ENCODE peak calls at places on chromosomes 1 and 21, in nine cellular contexts. One of them, this sample, is unnamed.

GRCh38 chr1:240027059-240027462 is 64.6 kb upstream of the FMN2 start:
- DNase-seq in stomach: no peak
- DNase-seq in A549: peak
- DNase-seq in tibial nerve: peak
- DNase-seq in ovary: no peak
- DNase-seq in suprapubic skin: no peak
- DNase-seq in transverse colon: peak
- DNase-seq in sigmoid colon: no peak
- DNase-seq in K562: peak
- DNase-seq in this sample: no peak

GRCh38 chr1:56915960-56916359 is 49.9 kb downstream of the C8B start:
- DNase-seq in stomach: peak
- DNase-seq in A549: no peak
- DNase-seq in tibial nerve: no peak
- DNase-seq in ovary: no peak
- DNase-seq in suprapubic skin: no peak
- DNase-seq in transverse colon: no peak
- DNase-seq in sigmoid colon: no peak
- DNase-seq in K562: no peak
- DNase-seq in this sample: no peak

GRCh38 chr1:224565611-224566406 is 50.3 kb upstream of the CNIH3 start:
- DNase-seq in stomach: no peak
- DNase-seq in A549: no peak
- DNase-seq in tibial nerve: no peak
- DNase-seq in ovary: no peak
- DNase-seq in suprapubic skin: no peak
- DNase-seq in transverse colon: no peak
- DNase-seq in sigmoid colon: no peak
- DNase-seq in K562: no peak
- DNase-seq in this sample: no peak

GRCh38 chr1:6268431-6268830 is 7.5 kb upstream of the GPR153 start:
- DNase-seq in stomach: no peak
- DNase-seq in A549: no peak
- DNase-seq in tibial nerve: no peak
- DNase-seq in ovary: no peak
- DNase-seq in suprapubic skin: no peak
- DNase-seq in transverse colon: no peak
- DNase-seq in sigmoid colon: no peak
- DNase-seq in K562: no peak
- DNase-seq in this sample: no peak

GRCh38 chr1:43980255-43981134 is 1.5 kb downstream of the B4GALT2 start:
- DNase-seq in stomach: no peak
- DNase-seq in A549: no peak
- DNase-seq in tibial nerve: no peak
- DNase-seq in ovary: no peak
- DNase-seq in suprapubic skin: no peak
- DNase-seq in transverse colon: no peak
- DNase-seq in sigmoid colon: no peak
- DNase-seq in K562: no peak
- DNase-seq in this sample: no peak

GRCh38 chr1:205144751-205145150 is 23.0 kb upstream of the RBBP5 start:
- DNase-seq in stomach: no peak
- DNase-seq in A549: no peak
- DNase-seq in tibial nerve: no peak
- DNase-seq in ovary: no peak
- DNase-seq in suprapubic skin: no peak
- DNase-seq in transverse colon: no peak
- DNase-seq in sigmoid colon: no peak
- DNase-seq in K562: no peak
- DNase-seq in this sample: no peak

GRCh38 chr21:33843216-33843615 is 72.4 kb downstream of the ATP5PO start:
- DNase-seq in stomach: no peak
- DNase-seq in A549: no peak
- DNase-seq in tibial nerve: peak
- DNase-seq in ovary: no peak
- DNase-seq in suprapubic skin: peak
- DNase-seq in transverse colon: no peak
- DNase-seq in sigmoid colon: no peak
- DNase-seq in K562: no peak
- DNase-seq in this sample: no peak

GRCh38 chr21:39051561-39051949 is 131.7 kb downstream of the PSMG1 start:
- DNase-seq in stomach: no peak
- DNase-seq in A549: no peak
- DNase-seq in tibial nerve: no peak
- DNase-seq in ovary: no peak
- DNase-seq in suprapubic skin: no peak
- DNase-seq in transverse colon: no peak
- DNase-seq in sigmoid colon: no peak
- DNase-seq in K562: no peak
- DNase-seq in this sample: no peak

GRCh38 chr1:234529661-234530237 is 50.8 kb upstream of the TARBP1 start:
- DNase-seq in stomach: no peak
- DNase-seq in A549: no peak
- DNase-seq in tibial nerve: no peak
- DNase-seq in ovary: no peak
- DNase-seq in suprapubic skin: peak
- DNase-seq in transverse colon: no peak
- DNase-seq in sigmoid colon: no peak
- DNase-seq in K562: no peak
- DNase-seq in this sample: no peak

GRCh38 chr1:113940365-113941244 is 11.5 kb downstream of the HIPK1 start:
- DNase-seq in stomach: no peak
- DNase-seq in A549: no peak
- DNase-seq in tibial nerve: no peak
- DNase-seq in ovary: no peak
- DNase-seq in suprapubic skin: no peak
- DNase-seq in transverse colon: peak
- DNase-seq in sigmoid colon: no peak
- DNase-seq in K562: no peak
- DNase-seq in this sample: no peak

GRCh38 chr1:66446261-66447001 is 87.5 kb upstream of the SGIP1 start:
- DNase-seq in stomach: no peak
- DNase-seq in A549: peak
- DNase-seq in tibial nerve: peak
- DNase-seq in ovary: no peak
- DNase-seq in suprapubic skin: no peak
- DNase-seq in transverse colon: no peak
- DNase-seq in sigmoid colon: no peak
- DNase-seq in K562: peak
- DNase-seq in this sample: no peak

GRCh38 chr1:226547754-226548191 is 791 bp upstream of the STUM start:
- DNase-seq in stomach: peak
- DNase-seq in A549: peak
- DNase-seq in tibial nerve: peak
- DNase-seq in ovary: peak
- DNase-seq in suprapubic skin: peak
- DNase-seq in transverse colon: peak
- DNase-seq in sigmoid colon: peak
- DNase-seq in K562: peak
- DNase-seq in this sample: no peak
- TF ChIP-seq POLR2A in stomach: no peak
- TF ChIP-seq POLR2A in A549: no peak
- TF ChIP-seq POLR2A in tibial nerve: no peak
- TF ChIP-seq POLR2A in ovary: no peak
- TF ChIP-seq POLR2A in suprapubic skin: no peak
- TF ChIP-seq POLR2A in transverse colon: no peak
- TF ChIP-seq POLR2A in sigmoid colon: no peak
- TF ChIP-seq POLR2A in K562: no peak
- TF ChIP-seq POLR2A in this sample: no peak

GRCh38 chr1:243917863-243918565 is 68.0 kb upstream of the AKT3 start:
- DNase-seq in stomach: no peak
- DNase-seq in A549: no peak
- DNase-seq in tibial nerve: no peak
- DNase-seq in ovary: no peak
- DNase-seq in suprapubic skin: no peak
- DNase-seq in transverse colon: no peak
- DNase-seq in sigmoid colon: no peak
- DNase-seq in K562: no peak
- DNase-seq in this sample: no peak

GRCh38 chr1:243912347-243912746 is 62.3 kb upstream of the AKT3 start:
- DNase-seq in stomach: no peak
- DNase-seq in A549: no peak
- DNase-seq in tibial nerve: no peak
- DNase-seq in ovary: no peak
- DNase-seq in suprapubic skin: no peak
- DNase-seq in transverse colon: no peak
- DNase-seq in sigmoid colon: no peak
- DNase-seq in K562: no peak
- DNase-seq in this sample: no peak

GRCh38 chr1:243916160-243916559 is 66.1 kb upstream of the AKT3 start:
- DNase-seq in stomach: no peak
- DNase-seq in A549: no peak
- DNase-seq in tibial nerve: no peak
- DNase-seq in ovary: no peak
- DNase-seq in suprapubic skin: no peak
- DNase-seq in transverse colon: no peak
- DNase-seq in sigmoid colon: no peak
- DNase-seq in K562: no peak
- DNase-seq in this sample: no peak

GRCh38 chr1:243921113-243921512 is 71.1 kb upstream of the AKT3 start:
- DNase-seq in stomach: no peak
- DNase-seq in A549: no peak
- DNase-seq in tibial nerve: peak
- DNase-seq in ovary: no peak
- DNase-seq in suprapubic skin: no peak
- DNase-seq in transverse colon: no peak
- DNase-seq in sigmoid colon: no peak
- DNase-seq in K562: no peak
- DNase-seq in this sample: no peak

GRCh38 chr1:243917177-243917862 is 67.3 kb upstream of the AKT3 start:
- DNase-seq in stomach: no peak
- DNase-seq in A549: peak
- DNase-seq in tibial nerve: no peak
- DNase-seq in ovary: peak
- DNase-seq in suprapubic skin: no peak
- DNase-seq in transverse colon: peak
- DNase-seq in sigmoid colon: peak
- DNase-seq in K562: no peak
- DNase-seq in this sample: no peak
- TF ChIP-seq EP300 in stomach: no peak
- TF ChIP-seq EP300 in A549: no peak
- TF ChIP-seq EP300 in tibial nerve: no peak
- TF ChIP-seq EP300 in ovary: no peak
- TF ChIP-seq EP300 in suprapubic skin: no peak
- TF ChIP-seq EP300 in transverse colon: no peak
- TF ChIP-seq EP300 in sigmoid colon: no peak
- TF ChIP-seq EP300 in K562: no peak
- TF ChIP-seq EP300 in this sample: no peak

GRCh38 chr1:51329443-51330325 is 678 bp downstream of the TTC39A start:
- DNase-seq in stomach: peak
- DNase-seq in A549: no peak
- DNase-seq in tibial nerve: no peak
- DNase-seq in ovary: no peak
- DNase-seq in suprapubic skin: no peak
- DNase-seq in transverse colon: peak
- DNase-seq in sigmoid colon: peak
- DNase-seq in K562: no peak
- DNase-seq in this sample: peak
- TF ChIP-seq POLR2A in stomach: no peak
- TF ChIP-seq POLR2A in A549: no peak
- TF ChIP-seq POLR2A in tibial nerve: no peak
- TF ChIP-seq POLR2A in ovary: no peak
- TF ChIP-seq POLR2A in suprapubic skin: no peak
- TF ChIP-seq POLR2A in transverse colon: peak
- TF ChIP-seq POLR2A in sigmoid colon: peak
- TF ChIP-seq POLR2A in K562: no peak
- TF ChIP-seq POLR2A in this sample: no peak

DNA sequence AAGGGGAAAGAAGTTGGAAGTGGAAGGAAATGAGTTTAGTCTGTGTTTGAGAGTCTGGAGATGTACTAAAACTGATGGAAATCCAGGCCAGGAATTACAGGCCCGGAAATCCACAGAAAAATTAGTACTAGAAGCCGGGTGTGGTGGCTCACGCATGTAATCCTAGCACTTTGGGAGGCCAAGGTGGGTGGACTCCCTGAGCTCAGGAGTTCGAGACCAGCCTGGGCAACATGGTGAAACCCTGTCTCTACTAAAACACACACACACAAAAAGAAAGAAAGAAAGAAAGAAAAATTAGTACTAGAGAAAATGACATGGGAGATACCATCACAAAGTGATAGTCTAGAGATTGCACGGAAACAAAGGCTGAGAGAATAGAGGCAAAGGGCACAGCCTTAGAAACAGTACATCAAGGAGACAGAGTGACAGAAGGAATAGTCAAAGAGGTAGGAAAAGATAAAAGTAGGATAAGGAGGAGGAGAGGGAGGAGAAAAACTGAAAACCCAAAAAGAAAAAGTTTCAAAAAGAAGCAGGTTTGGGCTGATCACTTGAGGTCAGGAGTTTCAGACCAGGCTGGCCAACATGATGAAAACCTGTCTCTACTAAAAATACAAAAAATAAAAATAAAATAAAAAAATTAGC is 4.8 kb upstream of the TAF13 start:
- DNase-seq in stomach: no peak
- DNase-seq in A549: no peak
- DNase-seq in tibial nerve: no peak
- DNase-seq in ovary: no peak
- DNase-seq in suprapubic skin: no peak
- DNase-seq in transverse colon: no peak
- DNase-seq in sigmoid colon: no peak
- DNase-seq in K562: no peak
- DNase-seq in this sample: no peak
- TF ChIP-seq EP300 in stomach: no peak
- TF ChIP-seq EP300 in A549: no peak
- TF ChIP-seq EP300 in tibial nerve: no peak
- TF ChIP-seq EP300 in ovary: no peak
- TF ChIP-seq EP300 in suprapubic skin: no peak
- TF ChIP-seq EP300 in transverse colon: no peak
- TF ChIP-seq EP300 in sigmoid colon: no peak
- TF ChIP-seq EP300 in K562: no peak
- TF ChIP-seq EP300 in this sample: no peak

GRCh38 chr1:15153184-15153841 is at the start of gene TMEM51:
- DNase-seq in stomach: peak
- DNase-seq in A549: peak
- DNase-seq in tibial nerve: no peak
- DNase-seq in ovary: peak
- DNase-seq in suprapubic skin: no peak
- DNase-seq in transverse colon: peak
- DNase-seq in sigmoid colon: peak
- DNase-seq in K562: peak
- DNase-seq in this sample: peak
- TF ChIP-seq POLR2A in stomach: no peak
- TF ChIP-seq POLR2A in A549: no peak
- TF ChIP-seq POLR2A in tibial nerve: peak
- TF ChIP-seq POLR2A in ovary: peak
- TF ChIP-seq POLR2A in suprapubic skin: peak
- TF ChIP-seq POLR2A in transverse colon: peak
- TF ChIP-seq POLR2A in sigmoid colon: peak
- TF ChIP-seq POLR2A in K562: no peak
- TF ChIP-seq POLR2A in this sample: peak

This sample was measured in upper lobe of left lung.